ENCODE peak calls at places on chromosome 11, in six cellular contexts. One of them, this sample, is unnamed.

GRCh38 chr11:33478111-33478573 is 221.0 kb downstream of the HIPK3 start:
- DNase-seq in CD4-positive, alpha-beta T cell: no peak
- DNase-seq in OCI-LY7: peak
- DNase-seq in astrocyte of the spinal cord: no peak
- DNase-seq in transverse colon: no peak
- DNase-seq in neural progenitor cell: peak
- DNase-seq in this sample: no peak

GRCh38 chr11:61972796-61973602 is 5.6 kb upstream of the FTH1 start:
- DNase-seq in astrocyte of the spinal cord: peak
- DNase-seq in transverse colon: no peak
- DNase-seq in CD4-positive, alpha-beta T cell: no peak
- DNase-seq in OCI-LY7: no peak
- DNase-seq in neural progenitor cell: no peak
- DNase-seq in this sample: no peak

GRCh38 chr11:3866206-3866605 is 10.7 kb downstream of the STIM1 start:
- DNase-seq in CD4-positive, alpha-beta T cell: no peak
- DNase-seq in neural progenitor cell: no peak
- DNase-seq in astrocyte of the spinal cord: no peak
- DNase-seq in transverse colon: no peak
- DNase-seq in OCI-LY7: peak
- DNase-seq in this sample: no peak

GRCh38 chr11:73240190-73240781 is 22.2 kb downstream of the P2RY2 start:
- DNase-seq in OCI-LY7: no peak
- DNase-seq in transverse colon: no peak
- DNase-seq in astrocyte of the spinal cord: no peak
- DNase-seq in neural progenitor cell: peak
- DNase-seq in CD4-positive, alpha-beta T cell: no peak
- DNase-seq in this sample: no peak

GRCh38 chr11:123054301-123055065 is 7.5 kb downstream of the HSPA8 start:
- DNase-seq in neural progenitor cell: peak
- DNase-seq in OCI-LY7: peak
- DNase-seq in astrocyte of the spinal cord: peak
- DNase-seq in transverse colon: no peak
- DNase-seq in CD4-positive, alpha-beta T cell: no peak
- DNase-seq in this sample: peak

GRCh38 chr11:94910779-94911178 is 62.6 kb downstream of the CWC15 start:
- DNase-seq in neural progenitor cell: no peak
- DNase-seq in OCI-LY7: no peak
- DNase-seq in CD4-positive, alpha-beta T cell: no peak
- DNase-seq in transverse colon: no peak
- DNase-seq in astrocyte of the spinal cord: peak
- DNase-seq in this sample: no peak

GRCh38 chr11:134598368-134598767 is 186.3 kb upstream of the B3GAT1 start:
- DNase-seq in astrocyte of the spinal cord: no peak
- DNase-seq in neural progenitor cell: no peak
- DNase-seq in transverse colon: no peak
- DNase-seq in CD4-positive, alpha-beta T cell: no peak
- DNase-seq in OCI-LY7: no peak
- DNase-seq in this sample: no peak

GRCh38 chr11:128399186-128399585 is 188.2 kb downstream of the ETS1 start:
- DNase-seq in astrocyte of the spinal cord: peak
- DNase-seq in transverse colon: no peak
- DNase-seq in OCI-LY7: peak
- DNase-seq in neural progenitor cell: no peak
- DNase-seq in CD4-positive, alpha-beta T cell: no peak
- DNase-seq in this sample: no peak

GRCh38 chr11:64226507-64227051 is 505 bp downstream of the NUDT22 start:
- DNase-seq in OCI-LY7: peak
- DNase-seq in astrocyte of the spinal cord: no peak
- DNase-seq in CD4-positive, alpha-beta T cell: peak
- DNase-seq in neural progenitor cell: no peak
- DNase-seq in transverse colon: peak
- DNase-seq in this sample: peak

GRCh38 chr11:7575841-7576451 is 62.1 kb downstream of the PPFIBP2 start:
- DNase-seq in OCI-LY7: no peak
- DNase-seq in CD4-positive, alpha-beta T cell: no peak
- DNase-seq in transverse colon: peak
- DNase-seq in neural progenitor cell: no peak
- DNase-seq in astrocyte of the spinal cord: no peak
- DNase-seq in this sample: no peak

GRCh38 chr11:124740277-124740882 is 638 bp downstream of the NRGN start:
- DNase-seq in transverse colon: no peak
- DNase-seq in astrocyte of the spinal cord: no peak
- DNase-seq in CD4-positive, alpha-beta T cell: peak
- DNase-seq in OCI-LY7: peak
- DNase-seq in neural progenitor cell: peak
- DNase-seq in this sample: peak

GRCh38 chr11:67278135-67278938 is 10.8 kb upstream of the ANKRD13D start:
- DNase-seq in neural progenitor cell: no peak
- DNase-seq in CD4-positive, alpha-beta T cell: no peak
- DNase-seq in astrocyte of the spinal cord: no peak
- DNase-seq in OCI-LY7: no peak
- DNase-seq in transverse colon: no peak
- DNase-seq in this sample: no peak

GRCh38 chr11:47185305-47186075 is 744 bp downstream of the PACSIN3 start:
- DNase-seq in astrocyte of the spinal cord: peak
- DNase-seq in OCI-LY7: no peak
- DNase-seq in CD4-positive, alpha-beta T cell: no peak
- DNase-seq in neural progenitor cell: peak
- DNase-seq in transverse colon: peak
- DNase-seq in this sample: no peak

GRCh38 chr11:105177658-105178057 is 38.1 kb upstream of the CARD18 start:
- DNase-seq in CD4-positive, alpha-beta T cell: no peak
- DNase-seq in transverse colon: no peak
- DNase-seq in astrocyte of the spinal cord: peak
- DNase-seq in neural progenitor cell: no peak
- DNase-seq in OCI-LY7: no peak
- DNase-seq in this sample: no peak

GRCh38 chr11:70486026-70486415 is 87.7 kb downstream of the CTTN start:
- DNase-seq in neural progenitor cell: no peak
- DNase-seq in astrocyte of the spinal cord: no peak
- DNase-seq in transverse colon: no peak
- DNase-seq in CD4-positive, alpha-beta T cell: no peak
- DNase-seq in OCI-LY7: no peak
- DNase-seq in this sample: no peak

GRCh38 chr11:15770798-15771414 is 585.4 kb downstream of the SOX6 start:
- DNase-seq in transverse colon: peak
- DNase-seq in astrocyte of the spinal cord: peak
- DNase-seq in OCI-LY7: peak
- DNase-seq in CD4-positive, alpha-beta T cell: no peak
- DNase-seq in neural progenitor cell: peak
- DNase-seq in this sample: peak

GRCh38 chr11:80136991-80137390 is 696.2 kb upstream of the TENM4 start:
- DNase-seq in transverse colon: no peak
- DNase-seq in astrocyte of the spinal cord: peak
- DNase-seq in OCI-LY7: no peak
- DNase-seq in CD4-positive, alpha-beta T cell: no peak
- DNase-seq in neural progenitor cell: no peak
- DNase-seq in this sample: no peak

GRCh38 chr11:1104411-1105182 is 29.9 kb downstream of the MUC2 start:
- DNase-seq in astrocyte of the spinal cord: no peak
- DNase-seq in CD4-positive, alpha-beta T cell: no peak
- DNase-seq in OCI-LY7: no peak
- DNase-seq in transverse colon: no peak
- DNase-seq in neural progenitor cell: no peak
- DNase-seq in this sample: no peak

GRCh38 chr11:61058583-61059259 is 43.6 kb upstream of the CD5 start:
- DNase-seq in transverse colon: no peak
- DNase-seq in astrocyte of the spinal cord: no peak
- DNase-seq in neural progenitor cell: no peak
- DNase-seq in OCI-LY7: no peak
- DNase-seq in CD4-positive, alpha-beta T cell: no peak
- DNase-seq in this sample: no peak

GRCh38 chr11:44651535-44652130 is 75.1 kb upstream of the TSPAN18 start:
- DNase-seq in CD4-positive, alpha-beta T cell: no peak
- DNase-seq in OCI-LY7: peak
- DNase-seq in astrocyte of the spinal cord: no peak
- DNase-seq in neural progenitor cell: no peak
- DNase-seq in transverse colon: no peak
- DNase-seq in this sample: no peak

GRCh38 chr11:121841487-121842167 is 274.4 kb downstream of the BLID start:
- DNase-seq in CD4-positive, alpha-beta T cell: no peak
- DNase-seq in astrocyte of the spinal cord: peak
- DNase-seq in OCI-LY7: no peak
- DNase-seq in neural progenitor cell: peak
- DNase-seq in transverse colon: no peak
- DNase-seq in this sample: no peak

GRCh38 chr11:110199184-110199981 is 97.0 kb downstream of the RDX start:
- DNase-seq in transverse colon: no peak
- DNase-seq in astrocyte of the spinal cord: peak
- DNase-seq in CD4-positive, alpha-beta T cell: no peak
- DNase-seq in neural progenitor cell: peak
- DNase-seq in OCI-LY7: no peak
- DNase-seq in this sample: no peak

GRCh38 chr11:132941024-132941646 is 591.2 kb downstream of the OPCML start:
- DNase-seq in astrocyte of the spinal cord: peak
- DNase-seq in neural progenitor cell: peak
- DNase-seq in OCI-LY7: peak
- DNase-seq in transverse colon: no peak
- DNase-seq in CD4-positive, alpha-beta T cell: no peak
- DNase-seq in this sample: peak

GRCh38 chr11:84648413-84648812 is 978.7 kb downstream of the DLG2 start:
- DNase-seq in transverse colon: no peak
- DNase-seq in neural progenitor cell: peak
- DNase-seq in astrocyte of the spinal cord: no peak
- DNase-seq in OCI-LY7: no peak
- DNase-seq in CD4-positive, alpha-beta T cell: no peak
- DNase-seq in this sample: no peak

GRCh38 chr11:77126861-77127673 is 979 bp upstream of the MYO7A start:
- DNase-seq in neural progenitor cell: peak
- DNase-seq in astrocyte of the spinal cord: peak
- DNase-seq in OCI-LY7: peak
- DNase-seq in transverse colon: peak
- DNase-seq in CD4-positive, alpha-beta T cell: peak
- DNase-seq in this sample: peak

GRCh38 chr11:126061707-126062678 is 673 bp downstream of the CDON start:
- DNase-seq in OCI-LY7: peak
- DNase-seq in CD4-positive, alpha-beta T cell: no peak
- DNase-seq in transverse colon: peak
- DNase-seq in neural progenitor cell: peak
- DNase-seq in astrocyte of the spinal cord: peak
- DNase-seq in this sample: peak
- TF ChIP-seq CTCF in OCI-LY7: no peak
- TF ChIP-seq CTCF in CD4-positive, alpha-beta T cell: no peak
- TF ChIP-seq CTCF in transverse colon: peak
- TF ChIP-seq CTCF in neural progenitor cell: peak
- TF ChIP-seq CTCF in astrocyte of the spinal cord: peak
- TF ChIP-seq CTCF in this sample: no peak

DNA sequence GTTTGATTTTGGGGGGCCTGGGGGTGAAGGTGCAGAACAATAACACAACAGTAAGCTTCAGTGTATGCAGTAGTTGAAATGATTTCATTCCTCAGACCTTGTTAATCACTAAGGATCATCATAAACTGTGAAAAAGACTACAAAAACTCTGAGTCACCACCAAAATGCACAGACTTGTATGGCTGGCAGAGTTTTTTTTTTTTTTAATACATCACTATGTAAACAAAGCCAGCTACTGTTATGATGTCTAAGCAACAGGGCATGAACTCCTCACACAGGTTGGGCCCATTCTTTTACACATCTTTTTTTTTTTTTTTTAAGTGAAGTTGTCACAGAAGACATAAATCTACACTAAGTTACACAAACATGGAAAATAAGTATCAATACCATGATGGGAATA is 311.9 kb downstream of the GUCY1A2 start:
- DNase-seq in OCI-LY7: no peak
- DNase-seq in CD4-positive, alpha-beta T cell: no peak
- DNase-seq in transverse colon: no peak
- DNase-seq in astrocyte of the spinal cord: peak
- DNase-seq in neural progenitor cell: no peak
- DNase-seq in this sample: no peak
- TF ChIP-seq CTCF in OCI-LY7: no peak
- TF ChIP-seq CTCF in CD4-positive, alpha-beta T cell: no peak
- TF ChIP-seq CTCF in transverse colon: no peak
- TF ChIP-seq CTCF in astrocyte of the spinal cord: no peak
- TF ChIP-seq CTCF in neural progenitor cell: no peak
- TF ChIP-seq CTCF in this sample: no peak

GRCh38 chr11:37858398-37858797 is 1260.4 kb upstream of the RAG2 start:
- DNase-seq in CD4-positive, alpha-beta T cell: no peak
- DNase-seq in transverse colon: no peak
- DNase-seq in OCI-LY7: no peak
- DNase-seq in neural progenitor cell: no peak
- DNase-seq in astrocyte of the spinal cord: no peak
- DNase-seq in this sample: no peak
- TF ChIP-seq CTCF in CD4-positive, alpha-beta T cell: no peak
- TF ChIP-seq CTCF in transverse colon: no peak
- TF ChIP-seq CTCF in OCI-LY7: peak
- TF ChIP-seq CTCF in neural progenitor cell: peak
- TF ChIP-seq CTCF in astrocyte of the spinal cord: peak
- TF ChIP-seq CTCF in this sample: no peak

GRCh38 chr11:11895672-11896071 is 53.9 kb downstream of the USP47 start:
- DNase-seq in neural progenitor cell: no peak
- DNase-seq in CD4-positive, alpha-beta T cell: no peak
- DNase-seq in OCI-LY7: no peak
- DNase-seq in astrocyte of the spinal cord: no peak
- DNase-seq in transverse colon: no peak
- DNase-seq in this sample: no peak

GRCh38 chr11:11894486-11894885 is 52.7 kb downstream of the USP47 start:
- DNase-seq in CD4-positive, alpha-beta T cell: no peak
- DNase-seq in neural progenitor cell: no peak
- DNase-seq in OCI-LY7: no peak
- DNase-seq in transverse colon: no peak
- DNase-seq in astrocyte of the spinal cord: peak
- DNase-seq in this sample: no peak

GRCh38 chr11:11901917-11902316 is 60.1 kb downstream of the USP47 start:
- DNase-seq in astrocyte of the spinal cord: no peak
- DNase-seq in neural progenitor cell: no peak
- DNase-seq in OCI-LY7: no peak
- DNase-seq in transverse colon: no peak
- DNase-seq in CD4-positive, alpha-beta T cell: no peak
- DNase-seq in this sample: no peak

GRCh38 chr11:11898648-11899047 is 56.9 kb downstream of the USP47 start:
- DNase-seq in neural progenitor cell: no peak
- DNase-seq in astrocyte of the spinal cord: no peak
- DNase-seq in OCI-LY7: no peak
- DNase-seq in transverse colon: no peak
- DNase-seq in CD4-positive, alpha-beta T cell: no peak
- DNase-seq in this sample: no peak

GRCh38 chr11:11899401-11899800 is 57.6 kb downstream of the USP47 start:
- DNase-seq in astrocyte of the spinal cord: no peak
- DNase-seq in transverse colon: no peak
- DNase-seq in OCI-LY7: no peak
- DNase-seq in neural progenitor cell: no peak
- DNase-seq in CD4-positive, alpha-beta T cell: no peak
- DNase-seq in this sample: no peak
- TF ChIP-seq CTCF in astrocyte of the spinal cord: no peak
- TF ChIP-seq CTCF in transverse colon: no peak
- TF ChIP-seq CTCF in OCI-LY7: peak
- TF ChIP-seq CTCF in neural progenitor cell: no peak
- TF ChIP-seq CTCF in CD4-positive, alpha-beta T cell: no peak
- TF ChIP-seq CTCF in this sample: no peak

GRCh38 chr11:36292311-36292722 is 3.1 kb upstream of the COMMD9 start:
- DNase-seq in CD4-positive, alpha-beta T cell: no peak
- DNase-seq in transverse colon: no peak
- DNase-seq in neural progenitor cell: peak
- DNase-seq in OCI-LY7: peak
- DNase-seq in astrocyte of the spinal cord: peak
- DNase-seq in this sample: peak
- TF ChIP-seq CTCF in CD4-positive, alpha-beta T cell: peak
- TF ChIP-seq CTCF in transverse colon: peak
- TF ChIP-seq CTCF in neural progenitor cell: peak
- TF ChIP-seq CTCF in OCI-LY7: peak
- TF ChIP-seq CTCF in astrocyte of the spinal cord: peak
- TF ChIP-seq CTCF in this sample: peak